ENCODE peak calls at places on chromosomes 11 and 22, in ten cellular contexts. Z is colonic mucosa; M is transverse colon; R is prostate gland; A is testis; O is adrenal gland; W is CD8-positive, alpha-beta memory T cell; D is right lobe of liver; K is Karpas-422; J is body of pancreas. B is an unnamed sample.

GRCh38 chr11:112523477-112523876 is 262.8 kb upstream of the PLET1 start:
- DNase-seq in Z (no peak), M (no peak), R (no peak), A (no peak), O (peak; percentile 57), W (no peak), D (no peak), K (no peak), J (peak; percentile 63), B (no peak)

GRCh38 chr11:71342951-71343827 is 90.8 kb upstream of the SHANK2 start:
- DNase-seq in Z (peak; percentile 55), M (peak; percentile 38), R (peak; percentile 12), A (peak; percentile 65), O (peak; percentile 89), W (no peak), D (peak; percentile 68), K (peak; percentile 79), J (peak; percentile 74), B (no peak)

GRCh38 chr22:29627196-29627535 is 23.7 kb downstream of the NF2 start:
- DNase-seq in Z (no peak), M (no peak), R (no peak), A (no peak), O (no peak), W (no peak), D (no peak), K (no peak), J (no peak), B (no peak)

GRCh38 chr11:17379383-17380180 is 8.9 kb downstream of the KCNJ11 start:
- DNase-seq in Z (no peak), M (no peak), R (no peak), A (no peak), O (no peak), W (no peak), D (no peak), K (no peak), J (no peak), B (no peak)

GRCh38 chr11:12893787-12894672 is 115.1 kb upstream of the RASSF10 start:
- DNase-seq in Z (peak; percentile 78), M (peak; percentile 74), R (peak; percentile 44), A (peak; percentile 71), O (peak; percentile 89), W (peak; percentile 21), D (no peak), K (peak; percentile 88), J (peak; percentile 80), B (peak; percentile 42)

GRCh38 chr22:40193429-40194421 is 16.0 kb downstream of the TNRC6B start:
- DNase-seq in Z (no peak), M (no peak), R (no peak), A (peak; percentile 50), O (no peak), W (no peak), D (no peak), K (peak; percentile 57), J (no peak), B (no peak)

GRCh38 chr11:95187730-95188129 is 43.3 kb downstream of the SESN3 start:
- DNase-seq in Z (no peak), M (no peak), R (no peak), A (no peak), O (no peak), W (no peak), D (no peak), K (no peak), J (no peak), B (no peak)

GRCh38 chr11:47377571-47378010 is 756 bp downstream of the SPI1 start:
- DNase-seq in Z (no peak), M (no peak), R (no peak), A (no peak), O (no peak), W (no peak), D (peak; percentile 65), K (no peak), J (no peak), B (no peak)

GRCh38 chr11:88656315-88656714 is 318.8 kb upstream of the CTSC start:
- DNase-seq in Z (no peak), M (no peak), R (no peak), A (no peak), O (no peak), W (no peak), D (no peak), K (no peak), J (no peak), B (no peak)

GRCh38 chr11:1034456-1035295 is 1.8 kb downstream of the MUC6 start:
- DNase-seq in Z (no peak), M (no peak), R (no peak), A (no peak), O (no peak), W (no peak), D (no peak), K (no peak), J (peak; percentile 76), B (no peak)

GRCh38 chr11:46273511-46274205 is 3.8 kb upstream of the CREB3L1 start:
- DNase-seq in Z (peak; percentile 80), M (peak; percentile 66), R (peak; percentile 79), A (no peak), O (no peak), W (no peak), D (peak; percentile 79), K (no peak), J (peak; percentile 83), B (peak; percentile 30)

GRCh38 chr11:30346068-30346688 is 23.3 kb downstream of the ARL14EP start:
- DNase-seq in Z (no peak), M (no peak), R (peak; percentile 47), A (no peak), O (no peak), W (peak; percentile 49), D (no peak), K (peak; percentile 88), J (no peak), B (no peak)

GRCh38 chr22:22022977-22023534 is 40.5 kb upstream of the TOP3B start:
- DNase-seq in Z (no peak), M (no peak), R (no peak), A (no peak), O (no peak), W (no peak), D (no peak), K (no peak), J (no peak), B (no peak)

GRCh38 chr11:86941871-86942208 is 13.4 kb downstream of the FZD4 start:
- DNase-seq in Z (no peak), M (no peak), R (no peak), A (no peak), O (no peak), W (no peak), D (no peak), K (no peak), J (peak; percentile 23), B (no peak)

GRCh38 chr11:133441964-133442660 is 90.2 kb downstream of the OPCML start:
- DNase-seq in Z (no peak), M (no peak), R (no peak), A (no peak), O (no peak), W (no peak), D (no peak), K (no peak), J (no peak), B (no peak)

DNA sequence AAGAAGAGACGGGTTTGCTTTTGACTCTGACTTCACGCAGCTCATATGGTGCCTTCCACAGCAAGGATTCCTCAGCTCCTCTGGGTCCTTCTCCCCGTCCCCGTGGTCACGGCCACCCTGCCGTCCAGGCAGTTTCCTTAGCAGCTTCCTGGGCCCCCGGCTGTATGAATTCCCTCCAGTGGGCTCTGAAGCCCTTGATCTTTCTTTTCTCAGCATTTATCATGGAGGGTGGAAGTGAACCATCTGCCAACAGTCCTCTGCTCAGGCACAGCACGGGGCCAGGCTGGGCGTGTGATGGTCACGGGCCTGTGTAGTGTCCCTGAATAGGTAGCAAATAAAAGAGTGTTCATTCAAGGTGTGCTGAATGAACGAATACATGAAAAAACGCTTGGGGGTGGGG is 782.4 kb downstream of the BRD1 start:
- DNase-seq in Z (no peak), M (no peak), R (no peak), A (no peak), O (no peak), W (no peak), D (no peak), K (no peak), J (no peak), B (no peak)
- H3K9me3 ChIP-seq in Z (no peaks in the 10 kb centered on the region), M (no peaks in the 10 kb centered on the region), R (no peaks in the 10 kb centered on the region), A (no peaks in the 10 kb centered on the region), O (no peaks in the 10 kb centered on the region), W (no peaks in the 10 kb centered on the region), D (no peaks in the 10 kb centered on the region), K (no peaks in the 10 kb centered on the region), J (no peaks in the 10 kb centered on the region), B (no peaks in the 10 kb centered on the region)

GRCh38 chr11:61693897-61694840 is 14.0 kb downstream of the DAGLA start:
- DNase-seq in Z (peak; percentile 75), M (peak; percentile 57), R (no peak), A (peak; percentile 76), O (peak; percentile 95), W (no peak), D (no peak), K (no peak), J (peak; percentile 48), B (no peak)
- H3K9me3 ChIP-seq in Z (no peaks in the 10 kb centered on the region), M (no peaks in the 10 kb centered on the region), R (no peaks in the 10 kb centered on the region), A (no peaks in the 10 kb centered on the region), O (no peaks in the 10 kb centered on the region), W (no peaks in the 10 kb centered on the region), D (no peaks in the 10 kb centered on the region), K (no peaks in the 10 kb centered on the region), J (no peaks in the 10 kb centered on the region), B (no peaks in the 10 kb centered on the region)

GRCh38 chr11:134654161-134654915 is 242.3 kb upstream of the B3GAT1 start:
- DNase-seq in Z (peak; percentile 10), M (no peak), R (no peak), A (no peak), O (peak; percentile 17), W (peak; percentile 26), D (peak; percentile 19), K (no peak), J (no peak), B (peak; percentile 6)
- H3K9me3 ChIP-seq in Z (no peaks in the 10 kb centered on the region), M (no peaks in the 10 kb centered on the region), R (no peaks in the 10 kb centered on the region), A (no peaks in the 10 kb centered on the region), O (no peaks in the 10 kb centered on the region), W (no peaks in the 10 kb centered on the region), D (no peaks in the 10 kb centered on the region), K (no peaks in the 10 kb centered on the region), J (no peaks in the 10 kb centered on the region), B (no peaks in the 10 kb centered on the region)

GRCh38 chr22:20140521-20140964 is 8.9 kb downstream of the ZDHHC8 start:
- DNase-seq in Z (no peak), M (no peak), R (no peak), A (no peak), O (no peak), W (no peak), D (no peak), K (no peak), J (no peak), B (no peak)
- H3K9me3 ChIP-seq in Z (no peaks in the 10 kb centered on the region), M (no peaks in the 10 kb centered on the region), R (no peaks in the 10 kb centered on the region), A (no peaks in the 10 kb centered on the region), O (no peaks in the 10 kb centered on the region), W (no peaks in the 10 kb centered on the region), D (no peaks in the 10 kb centered on the region), K (no peaks in the 10 kb centered on the region), J (no peaks in the 10 kb centered on the region), B (no peaks in the 10 kb centered on the region)